ENCODE peak calls at places on chromosome X, in ten cellular contexts. One of them, this sample, is unnamed.

GRCh38 chrX:45164021-45164621 is 36.6 kb downstream of the DIPK2B start:
- DNase-seq in body of pancreas: peak
- DNase-seq in GM12865: no peak
- DNase-seq in ascending aorta: no peak
- DNase-seq in H9: no peak
- DNase-seq in cardiac muscle cell: peak
- DNase-seq in sigmoid colon: no peak
- DNase-seq in kidney epithelial cell: no peak
- DNase-seq in A549: no peak
- DNase-seq in kidney: no peak
- DNase-seq in this sample: no peak

GRCh38 chrX:97380200-97380599 is 496.5 kb downstream of the RPA4 start:
- DNase-seq in sigmoid colon: no peak
- DNase-seq in cardiac muscle cell: no peak
- DNase-seq in ascending aorta: no peak
- DNase-seq in kidney epithelial cell: no peak
- DNase-seq in body of pancreas: no peak
- DNase-seq in GM12865: no peak
- DNase-seq in A549: no peak
- DNase-seq in H9: no peak
- DNase-seq in kidney: no peak
- DNase-seq in this sample: no peak

GRCh38 chrX:9562851-9563250 is 98.0 kb downstream of the TBL1X start:
- DNase-seq in body of pancreas: no peak
- DNase-seq in sigmoid colon: no peak
- DNase-seq in ascending aorta: peak
- DNase-seq in H9: no peak
- DNase-seq in kidney: no peak
- DNase-seq in kidney epithelial cell: peak
- DNase-seq in cardiac muscle cell: peak
- DNase-seq in A549: peak
- DNase-seq in GM12865: no peak
- DNase-seq in this sample: no peak

GRCh38 chrX:18793601-18794089 is 86.2 kb downstream of the PPEF1 start:
- DNase-seq in kidney epithelial cell: no peak
- DNase-seq in ascending aorta: no peak
- DNase-seq in GM12865: no peak
- DNase-seq in body of pancreas: no peak
- DNase-seq in cardiac muscle cell: no peak
- DNase-seq in A549: peak
- DNase-seq in kidney: no peak
- DNase-seq in sigmoid colon: no peak
- DNase-seq in H9: peak
- DNase-seq in this sample: no peak

GRCh38 chrX:154486396-154487207 is at the start of gene UBL4A:
- DNase-seq in H9: peak
- DNase-seq in kidney: peak
- DNase-seq in kidney epithelial cell: no peak
- DNase-seq in GM12865: peak
- DNase-seq in ascending aorta: peak
- DNase-seq in A549: peak
- DNase-seq in cardiac muscle cell: peak
- DNase-seq in body of pancreas: peak
- DNase-seq in sigmoid colon: peak
- DNase-seq in this sample: peak

GRCh38 chrX:84153538-84153937 is 34.5 kb downstream of the RPS6KA6 start:
- DNase-seq in kidney: no peak
- DNase-seq in cardiac muscle cell: no peak
- DNase-seq in ascending aorta: no peak
- DNase-seq in body of pancreas: no peak
- DNase-seq in H9: no peak
- DNase-seq in kidney epithelial cell: no peak
- DNase-seq in sigmoid colon: no peak
- DNase-seq in A549: no peak
- DNase-seq in GM12865: no peak
- DNase-seq in this sample: no peak

GRCh38 chrX:44244008-44244407 is 99.5 kb downstream of the EFHC2 start:
- DNase-seq in sigmoid colon: no peak
- DNase-seq in kidney: no peak
- DNase-seq in cardiac muscle cell: peak
- DNase-seq in GM12865: peak
- DNase-seq in ascending aorta: no peak
- DNase-seq in kidney epithelial cell: no peak
- DNase-seq in body of pancreas: no peak
- DNase-seq in A549: peak
- DNase-seq in H9: no peak
- DNase-seq in this sample: no peak

GRCh38 chrX:154761977-154762528 is 611 bp upstream of the DKC1 start:
- DNase-seq in ascending aorta: no peak
- DNase-seq in kidney epithelial cell: no peak
- DNase-seq in sigmoid colon: no peak
- DNase-seq in kidney: no peak
- DNase-seq in body of pancreas: peak
- DNase-seq in A549: no peak
- DNase-seq in H9: no peak
- DNase-seq in cardiac muscle cell: no peak
- DNase-seq in GM12865: peak
- DNase-seq in this sample: no peak

GRCh38 chrX:49276671-49277519 is 7.3 kb downstream of the PPP1R3F start:
- DNase-seq in sigmoid colon: peak
- DNase-seq in GM12865: no peak
- DNase-seq in cardiac muscle cell: no peak
- DNase-seq in ascending aorta: no peak
- DNase-seq in A549: no peak
- DNase-seq in H9: no peak
- DNase-seq in body of pancreas: peak
- DNase-seq in kidney epithelial cell: no peak
- DNase-seq in kidney: no peak
- DNase-seq in this sample: no peak

GRCh38 chrX:150063138-150063518 is 124.8 kb upstream of the EOLA2 start:
- DNase-seq in GM12865: no peak
- DNase-seq in cardiac muscle cell: no peak
- DNase-seq in kidney: no peak
- DNase-seq in body of pancreas: no peak
- DNase-seq in kidney epithelial cell: no peak
- DNase-seq in H9: no peak
- DNase-seq in ascending aorta: no peak
- DNase-seq in A549: no peak
- DNase-seq in sigmoid colon: no peak
- DNase-seq in this sample: no peak

GRCh38 chrX:19017271-19017670 is 33.4 kb upstream of the PHKA2 start:
- DNase-seq in kidney: no peak
- DNase-seq in sigmoid colon: no peak
- DNase-seq in kidney epithelial cell: no peak
- DNase-seq in cardiac muscle cell: peak
- DNase-seq in GM12865: peak
- DNase-seq in ascending aorta: no peak
- DNase-seq in A549: peak
- DNase-seq in body of pancreas: peak
- DNase-seq in H9: peak
- DNase-seq in this sample: peak

GRCh38 chrX:104270916-104271512 is 16.3 kb upstream of the ESX1 start:
- DNase-seq in GM12865: peak
- DNase-seq in cardiac muscle cell: peak
- DNase-seq in H9: peak
- DNase-seq in ascending aorta: peak
- DNase-seq in body of pancreas: peak
- DNase-seq in A549: peak
- DNase-seq in kidney: no peak
- DNase-seq in sigmoid colon: no peak
- DNase-seq in kidney epithelial cell: no peak
- DNase-seq in this sample: peak

GRCh38 chrX:87299563-87300160 is 217.9 kb upstream of the KLHL4 start:
- DNase-seq in sigmoid colon: no peak
- DNase-seq in A549: peak
- DNase-seq in GM12865: peak
- DNase-seq in body of pancreas: no peak
- DNase-seq in cardiac muscle cell: peak
- DNase-seq in kidney: no peak
- DNase-seq in ascending aorta: no peak
- DNase-seq in H9: no peak
- DNase-seq in kidney epithelial cell: no peak
- DNase-seq in this sample: no peak

GRCh38 chrX:155333701-155334100 is 713 bp downstream of the CLIC2 start:
- DNase-seq in A549: no peak
- DNase-seq in sigmoid colon: no peak
- DNase-seq in kidney epithelial cell: no peak
- DNase-seq in kidney: no peak
- DNase-seq in cardiac muscle cell: no peak
- DNase-seq in ascending aorta: no peak
- DNase-seq in GM12865: no peak
- DNase-seq in body of pancreas: no peak
- DNase-seq in H9: no peak
- DNase-seq in this sample: no peak

GRCh38 chrX:10833299-10834169 is 213.1 kb upstream of the MID1 start:
- DNase-seq in kidney epithelial cell: peak
- DNase-seq in GM12865: no peak
- DNase-seq in H9: peak
- DNase-seq in ascending aorta: peak
- DNase-seq in A549: peak
- DNase-seq in sigmoid colon: peak
- DNase-seq in kidney: peak
- DNase-seq in body of pancreas: peak
- DNase-seq in cardiac muscle cell: peak
- DNase-seq in this sample: no peak

GRCh38 chrX:132375941-132376340 is 112.9 kb downstream of the MBNL3 start:
- DNase-seq in cardiac muscle cell: no peak
- DNase-seq in kidney epithelial cell: no peak
- DNase-seq in sigmoid colon: no peak
- DNase-seq in H9: no peak
- DNase-seq in body of pancreas: no peak
- DNase-seq in kidney: no peak
- DNase-seq in A549: peak
- DNase-seq in GM12865: no peak
- DNase-seq in ascending aorta: no peak
- DNase-seq in this sample: no peak

GRCh38 chrX:101191217-101191750 is 28.3 kb upstream of the DRP2 start:
- DNase-seq in cardiac muscle cell: peak
- DNase-seq in H9: peak
- DNase-seq in body of pancreas: no peak
- DNase-seq in ascending aorta: no peak
- DNase-seq in kidney epithelial cell: no peak
- DNase-seq in sigmoid colon: no peak
- DNase-seq in A549: no peak
- DNase-seq in kidney: peak
- DNase-seq in GM12865: no peak
- DNase-seq in this sample: peak

GRCh38 chrX:107701493-107702121 is 73.3 kb downstream of the PRPS1 start:
- DNase-seq in body of pancreas: no peak
- DNase-seq in cardiac muscle cell: no peak
- DNase-seq in sigmoid colon: peak
- DNase-seq in kidney epithelial cell: no peak
- DNase-seq in H9: no peak
- DNase-seq in kidney: no peak
- DNase-seq in ascending aorta: peak
- DNase-seq in A549: no peak
- DNase-seq in GM12865: peak
- DNase-seq in this sample: no peak

GRCh38 chrX:130330706-130331105 is 9.0 kb upstream of the SLC25A14 start:
- DNase-seq in cardiac muscle cell: peak
- DNase-seq in GM12865: peak
- DNase-seq in kidney epithelial cell: no peak
- DNase-seq in ascending aorta: no peak
- DNase-seq in H9: peak
- DNase-seq in A549: peak
- DNase-seq in body of pancreas: peak
- DNase-seq in kidney: peak
- DNase-seq in sigmoid colon: no peak
- DNase-seq in this sample: peak
- TF ChIP-seq CTCF in cardiac muscle cell: peak
- TF ChIP-seq CTCF in GM12865: peak
- TF ChIP-seq CTCF in kidney epithelial cell: peak
- TF ChIP-seq CTCF in ascending aorta: no peak
- TF ChIP-seq CTCF in H9: peak
- TF ChIP-seq CTCF in A549: peak
- TF ChIP-seq CTCF in body of pancreas: peak
- TF ChIP-seq CTCF in kidney: peak
- TF ChIP-seq CTCF in sigmoid colon: no peak
- TF ChIP-seq CTCF in this sample: peak

DNA sequence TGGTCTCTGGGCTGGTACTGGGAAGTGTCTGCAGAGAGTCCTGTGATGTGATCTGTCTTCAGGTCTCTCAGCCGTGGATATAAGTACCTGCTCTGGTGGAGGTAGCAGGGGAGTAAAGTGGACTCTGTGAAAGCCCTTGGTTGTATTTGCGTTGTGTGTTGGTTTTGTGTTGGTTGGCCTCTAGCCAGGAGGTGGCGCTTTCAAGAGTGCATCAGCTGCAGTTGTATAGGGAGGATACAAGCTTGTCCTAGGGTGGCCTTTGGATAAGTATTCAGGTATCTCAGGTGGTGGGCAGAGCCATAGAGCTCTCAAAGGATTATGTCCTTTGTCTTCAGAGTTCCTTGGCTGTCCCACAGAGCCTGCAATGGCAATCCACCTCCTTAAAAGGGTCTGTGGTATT is 111.6 kb downstream of the MAGEB17 start:
- DNase-seq in H9: peak
- DNase-seq in cardiac muscle cell: no peak
- DNase-seq in body of pancreas: peak
- DNase-seq in kidney: no peak
- DNase-seq in sigmoid colon: no peak
- DNase-seq in GM12865: peak
- DNase-seq in ascending aorta: no peak
- DNase-seq in A549: peak
- DNase-seq in kidney epithelial cell: no peak
- DNase-seq in this sample: no peak
- TF ChIP-seq CTCF in H9: peak
- TF ChIP-seq CTCF in cardiac muscle cell: no peak
- TF ChIP-seq CTCF in body of pancreas: no peak
- TF ChIP-seq CTCF in kidney: no peak
- TF ChIP-seq CTCF in sigmoid colon: no peak
- TF ChIP-seq CTCF in GM12865: no peak
- TF ChIP-seq CTCF in ascending aorta: no peak
- TF ChIP-seq CTCF in A549: no peak
- TF ChIP-seq CTCF in kidney epithelial cell: no peak
- TF ChIP-seq CTCF in this sample: no peak

GRCh38 chrX:7068939-7069367 is 78.6 kb upstream of the STS start:
- DNase-seq in body of pancreas: no peak
- DNase-seq in A549: no peak
- DNase-seq in kidney epithelial cell: no peak
- DNase-seq in ascending aorta: no peak
- DNase-seq in sigmoid colon: no peak
- DNase-seq in H9: peak
- DNase-seq in GM12865: peak
- DNase-seq in kidney: no peak
- DNase-seq in cardiac muscle cell: peak
- DNase-seq in this sample: no peak
- TF ChIP-seq CTCF in body of pancreas: no peak
- TF ChIP-seq CTCF in A549: no peak
- TF ChIP-seq CTCF in kidney epithelial cell: peak
- TF ChIP-seq CTCF in ascending aorta: no peak
- TF ChIP-seq CTCF in sigmoid colon: no peak
- TF ChIP-seq CTCF in H9: peak
- TF ChIP-seq CTCF in GM12865: peak
- TF ChIP-seq CTCF in kidney: no peak
- TF ChIP-seq CTCF in cardiac muscle cell: peak
- TF ChIP-seq CTCF in this sample: peak

DNA sequence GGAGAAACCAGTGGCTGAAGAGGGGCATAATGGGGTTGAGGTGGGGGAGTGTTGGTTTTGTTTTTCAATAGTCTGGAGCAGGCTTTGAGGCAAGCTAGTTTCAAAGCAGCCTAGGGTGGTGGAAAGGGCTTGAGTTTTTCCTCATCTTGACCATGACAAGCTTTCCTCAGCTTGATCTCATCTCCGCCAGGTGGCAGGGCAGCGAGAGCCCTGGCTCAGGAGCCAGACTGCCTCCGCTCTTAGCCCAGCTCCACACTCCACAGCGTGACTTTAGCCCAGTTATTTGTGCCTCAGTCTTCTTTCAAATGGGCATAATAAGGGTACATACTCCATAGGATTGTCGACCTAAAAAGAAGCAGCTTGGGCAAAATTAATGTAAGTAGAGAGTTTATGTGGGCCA is 29.9 kb upstream of the SOWAHD start:
- DNase-seq in A549: peak
- DNase-seq in kidney: no peak
- DNase-seq in kidney epithelial cell: no peak
- DNase-seq in sigmoid colon: no peak
- DNase-seq in body of pancreas: no peak
- DNase-seq in H9: peak
- DNase-seq in cardiac muscle cell: no peak
- DNase-seq in ascending aorta: no peak
- DNase-seq in GM12865: no peak
- DNase-seq in this sample: no peak
- TF ChIP-seq CTCF in A549: peak
- TF ChIP-seq CTCF in kidney: no peak
- TF ChIP-seq CTCF in kidney epithelial cell: no peak
- TF ChIP-seq CTCF in sigmoid colon: no peak
- TF ChIP-seq CTCF in body of pancreas: no peak
- TF ChIP-seq CTCF in H9: peak
- TF ChIP-seq CTCF in cardiac muscle cell: no peak
- TF ChIP-seq CTCF in ascending aorta: no peak
- TF ChIP-seq CTCF in GM12865: no peak
- TF ChIP-seq CTCF in this sample: no peak

This sample was measured in GM13976.